ENCODE peak calls at places on chromosomes 3 and 15, in eight cellular contexts. J is psoas muscle, B is mammary epithelial cell, D is lower lobe of right lung, F is SK-N-MC, G is cardiac muscle cell, S is tibial artery, K is ovary. A is an unnamed sample.

GRCh38 chr3:3798641-3799113 is 554 bp upstream of the LRRN1 start:
- DNase-seq in J (peak), B (no peak), D (peak), F (no peak), G (peak), S (no peak), K (peak), A (no peak)

GRCh38 chr15:42149493-42150245 is 6.8 kb downstream of the PLA2G4F start:
- DNase-seq in J (no peak), B (no peak), D (no peak), F (no peak), G (no peak), S (peak), K (no peak), A (no peak)

GRCh38 chr15:81274932-81275341 is 49.0 kb downstream of the STARD5 start:
- DNase-seq in J (peak), B (peak), D (peak), F (no peak), G (peak), S (peak), K (peak), A (peak)

GRCh38 chr3:5122741-5123706 is 932 bp downstream of the ARL8B start:
- DNase-seq in J (peak), B (peak), D (peak), F (no peak), G (peak), S (peak), K (peak), A (peak)

GRCh38 chr3:113140876-113141275 is 70.5 kb upstream of the BOC start:
- DNase-seq in J (no peak), B (peak), D (no peak), F (no peak), G (no peak), S (no peak), K (no peak), A (no peak)

GRCh38 chr3:171704002-171704401 is 106.3 kb downstream of the PLD1 start:
- DNase-seq in J (no peak), B (peak), D (no peak), F (no peak), G (no peak), S (no peak), K (no peak), A (no peak)

GRCh38 chr15:65952425-65953053 is 83.2 kb downstream of the RAB11A start:
- DNase-seq in J (no peak), B (peak), D (no peak), F (peak), G (peak), S (no peak), K (no peak), A (no peak)

GRCh38 chr3:114846252-114846651 is 300.8 kb downstream of the ZBTB20 start:
- DNase-seq in J (no peak), B (no peak), D (no peak), F (no peak), G (peak), S (no peak), K (no peak), A (no peak)

GRCh38 chr3:159749406-159749805 is 239.2 kb upstream of the IL12A start:
- DNase-seq in J (no peak), B (no peak), D (no peak), F (no peak), G (no peak), S (no peak), K (no peak), A (no peak)

GRCh38 chr15:99480223-99480810 is 85.5 kb upstream of the MEF2A start:
- DNase-seq in J (no peak), B (no peak), D (no peak), F (no peak), G (no peak), S (no peak), K (no peak), A (no peak)

GRCh38 chr3:2156244-2156847 is 57.7 kb downstream of the CNTN4 start:
- DNase-seq in J (no peak), B (no peak), D (no peak), F (no peak), G (peak), S (no peak), K (no peak), A (no peak)

GRCh38 chr3:143207338-143207961 is 87.9 kb downstream of the CHST2 start:
- DNase-seq in J (no peak), B (peak), D (no peak), F (no peak), G (no peak), S (no peak), K (no peak), A (no peak)

GRCh38 chr3:86973440-86973839 is 17.5 kb downstream of the VGLL3 start:
- DNase-seq in J (no peak), B (peak), D (no peak), F (no peak), G (no peak), S (no peak), K (no peak), A (no peak)

GRCh38 chr3:177338697-177339219 is 141.5 kb upstream of the TBL1XR1 start:
- DNase-seq in J (no peak), B (no peak), D (no peak), F (no peak), G (no peak), S (no peak), K (no peak), A (no peak)

GRCh38 chr3:100080573-100080972 is 33.7 kb downstream of the FILIP1L start:
- DNase-seq in J (no peak), B (no peak), D (no peak), F (no peak), G (no peak), S (no peak), K (no peak), A (no peak)
- H3K27ac ChIP-seq in J (peak), B (no peak), D (no peak), F (no peak), G (no peak), S (peak), K (no peak), A (no peak)

DNA sequence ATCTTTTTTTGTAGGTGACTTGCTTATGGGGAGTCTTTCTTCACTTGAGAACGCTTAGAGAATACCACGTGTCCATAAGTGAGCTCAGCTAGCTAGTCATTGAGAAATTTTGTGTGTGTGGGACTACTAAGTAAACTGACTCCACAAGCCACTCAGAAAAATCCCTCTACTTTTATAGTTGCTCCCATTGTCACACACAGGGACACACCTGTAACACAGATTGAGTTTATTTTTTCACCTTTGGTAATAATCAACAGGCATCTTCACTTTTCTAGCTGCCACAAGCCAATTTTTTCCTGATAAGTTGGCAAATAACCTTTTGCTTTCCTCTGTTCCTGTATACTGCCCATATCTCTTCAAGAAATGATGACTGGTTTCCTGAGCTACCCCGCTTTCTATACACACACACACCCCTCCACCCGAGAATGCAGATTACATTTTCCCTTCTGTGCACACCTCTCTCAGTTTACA is 4.5 kb downstream of the TSC22D2 start:
- DNase-seq in J (no peak), B (peak), D (no peak), F (no peak), G (peak), S (no peak), K (no peak), A (no peak)
- H3K4me3 ChIP-seq in J (peak), B (peak), D (peak), F (peak), G (peak), S (peak), K (peak), A (peak)

DNA sequence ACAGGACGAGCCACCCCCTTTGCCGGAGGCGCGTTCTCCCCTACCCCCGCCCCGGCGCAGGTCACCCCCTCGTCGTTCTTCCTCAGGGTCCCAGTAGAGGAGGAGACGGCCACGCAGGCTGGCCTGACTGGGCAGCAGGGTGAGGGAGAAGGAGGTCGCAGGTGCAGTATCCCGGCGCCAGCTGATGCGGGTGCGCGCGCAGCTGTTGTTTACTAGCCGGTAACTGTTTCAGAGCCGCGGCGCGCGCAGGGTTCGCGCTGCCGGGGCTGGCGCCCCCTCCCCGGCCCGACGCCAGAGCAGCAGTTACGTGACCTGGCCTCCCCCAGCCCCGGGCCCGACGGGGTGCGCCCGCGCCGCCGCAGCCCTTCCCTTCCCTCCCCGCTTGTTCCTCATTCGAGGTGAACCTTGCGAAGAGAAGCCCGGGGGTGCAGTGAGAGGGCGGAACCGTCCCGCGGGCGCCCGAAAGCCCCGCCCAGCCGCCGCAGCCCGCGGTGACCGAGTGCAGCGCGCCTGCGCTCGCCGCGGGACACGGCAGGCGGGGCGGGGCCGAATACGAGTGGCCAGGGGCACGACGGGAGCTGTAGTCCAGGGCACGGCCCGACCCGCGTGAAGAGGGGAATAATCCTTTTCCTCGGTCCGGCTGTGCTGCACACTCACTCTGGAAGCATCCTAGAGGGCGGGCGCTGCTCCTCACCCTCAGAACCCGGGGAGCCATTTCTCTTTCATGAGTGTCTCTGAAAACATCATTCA is at the start of gene SLC12A6:
- DNase-seq in J (peak), B (peak), D (peak), F (no peak), G (peak), S (peak), K (peak), A (peak)
- H3K27ac ChIP-seq in J (peak), B (peak), D (peak), F (no peak), G (peak), S (peak), K (peak), A (peak)

GRCh38 chr15:70101459-70102113 is 3.9 kb upstream of the TLE3 start:
- DNase-seq in J (peak), B (peak), D (no peak), F (peak), G (peak), S (no peak), K (peak), A (peak)
- H3K4me3 ChIP-seq in J (peak), B (no peak), D (peak), F (peak), G (peak), S (peak), K (no peak), A (no peak)

A was measured in heart right ventricle.